ENCODE peak calls at places on chromosomes 4 and X, in six cellular contexts. E, H, Y, J, D and I are unnamed samples.

GRCh38 chr4:1809754-1810502 is 16.8 kb downstream of the FGFR3 start:
- DNase-seq in H (peak), J (peak), E (peak), Y (peak), D (peak), I (peak)

GRCh38 chrX:113828470-113828869 is 755.4 kb upstream of the HTR2C start:
- DNase-seq in Y (no peak), D (no peak), H (no peak), J (no peak), E (peak), I (no peak)

GRCh38 chr4:25100156-25100555 is 60.1 kb downstream of the SEPSECS start:
- DNase-seq in E (no peak), D (no peak), H (no peak), Y (no peak), J (peak), I (no peak)

GRCh38 chr4:1590244-1590643 is 93.9 kb downstream of the FAM53A start:
- DNase-seq in D (no peak), Y (no peak), J (peak), H (no peak), E (peak), I (no peak)

GRCh38 chr4:76515975-76516853 is 81.2 kb downstream of the SHROOM3 start:
- DNase-seq in Y (peak), E (no peak), D (no peak), J (no peak), H (no peak), I (no peak)

GRCh38 chrX:18098704-18099103 is 122.0 kb downstream of the BEND2 start:
- DNase-seq in J (no peak), D (no peak), H (peak), Y (no peak), E (peak), I (no peak)

GRCh38 chr4:7328913-7329638 is 105.7 kb downstream of the PSAPL1 start:
- DNase-seq in H (peak), D (no peak), J (no peak), E (peak), Y (peak), I (peak)

GRCh38 chrX:40109288-40110008 is 11.7 kb upstream of the BCOR start:
- DNase-seq in Y (peak), H (peak), D (peak), E (peak), J (peak), I (peak)

GRCh38 chr4:1356181-1356998 is 9.4 kb downstream of the UVSSA start:
- DNase-seq in H (peak), D (peak), E (peak), J (no peak), Y (peak), I (peak)

GRCh38 chr4:8277356-8278008 is 7.9 kb downstream of the HTRA3 start:
- DNase-seq in E (no peak), H (no peak), J (no peak), Y (no peak), D (no peak), I (no peak)

GRCh38 chrX:536616-537015 is 94.0 kb upstream of the SHOX start:
- DNase-seq in E (peak), J (peak), Y (no peak), H (no peak), D (no peak), I (no peak)

GRCh38 chr4:92198711-92199110 is 105.1 kb upstream of the GRID2 start:
- DNase-seq in D (no peak), H (no peak), Y (peak), J (no peak), E (no peak), I (no peak)

GRCh38 chr4:14237911-14238310 is 610.4 kb upstream of the BOD1L1 start:
- DNase-seq in J (no peak), Y (peak), D (no peak), H (no peak), E (no peak), I (no peak)

GRCh38 chr4:188778880-188779279 is 639.6 kb downstream of the TRIML1 start:
- DNase-seq in J (no peak), E (no peak), D (no peak), H (no peak), Y (peak), I (no peak)

GRCh38 chr4:60396680-60397079 is 803.4 kb upstream of the ADGRL3 start:
- DNase-seq in E (no peak), J (no peak), H (no peak), Y (no peak), D (no peak), I (no peak)

GRCh38 chr4:106421441-106422296 is 53.1 kb upstream of the GIMD1 start:
- DNase-seq in D (no peak), E (no peak), J (no peak), H (no peak), Y (no peak), I (no peak)

GRCh38 chr4:55762815-55763214 is 56.8 kb upstream of the EXOC1L start:
- DNase-seq in E (no peak), Y (peak), D (no peak), J (no peak), H (no peak), I (no peak)

GRCh38 chr4:15765306-15765705 is 12.8 kb upstream of the CD38 start:
- DNase-seq in D (no peak), E (no peak), H (no peak), J (no peak), Y (no peak), I (no peak)

GRCh38 chr4:41746025-41746439 is 2.5 kb downstream of the PHOX2B start:
- DNase-seq in E (peak), Y (no peak), J (no peak), D (no peak), H (no peak), I (no peak)

GRCh38 chrX:149274516-149275105 is 230.5 kb downstream of the IDS start:
- DNase-seq in E (no peak), Y (peak), J (no peak), H (no peak), D (no peak), I (no peak)

GRCh38 chrX:67544281-67544680 is 460 bp downstream of the AR start:
- DNase-seq in E (no peak), J (no peak), H (peak), Y (peak), D (no peak), I (no peak)

GRCh38 chr4:153151535-153152452 is 52.4 kb upstream of the TRIM2 start:
- DNase-seq in E (peak), H (peak), J (no peak), Y (no peak), D (peak), I (peak)

GRCh38 chrX:13029341-13029740 is 15.1 kb downstream of the FAM9C start:
- DNase-seq in Y (peak), J (no peak), D (peak), H (peak), E (peak), I (peak)

GRCh38 chrX:101399825-101400224 is 7.9 kb downstream of the GLA start:
- DNase-seq in H (no peak), J (no peak), E (no peak), Y (no peak), D (no peak), I (no peak)

GRCh38 chrX:118751950-118752783 is 24.8 kb downstream of the IL13RA1 start:
- DNase-seq in Y (no peak), J (no peak), D (no peak), H (no peak), E (no peak), I (no peak)

GRCh38 chr4:47235721-47236120 is 204.4 kb downstream of the GABRB1 start:
- DNase-seq in J (no peak), D (no peak), Y (no peak), H (no peak), E (no peak), I (no peak)

GRCh38 chr4:72701987-72702819 is 133.2 kb upstream of the ADAMTS3 start:
- DNase-seq in J (no peak), H (peak), E (peak), Y (peak), D (no peak), I (peak)

GRCh38 chr4:39635023-39635422 is 3.6 kb downstream of the SMIM14 start:
- DNase-seq in D (peak), Y (no peak), H (no peak), E (peak), J (no peak), I (peak)

GRCh38 chr4:169410839-169411770 is 140.3 kb upstream of the SH3RF1 start:
- DNase-seq in H (peak), J (no peak), Y (peak), E (peak), D (peak), I (no peak)

GRCh38 chr4:3630136-3630933 is 98.1 kb upstream of the LRPAP1 start:
- DNase-seq in D (peak), E (peak), Y (no peak), J (no peak), H (no peak), I (no peak)

GRCh38 chr4:108166038-108166437 is 2.7 kb downstream of the LEF1 start:
- DNase-seq in H (no peak), E (no peak), Y (no peak), D (no peak), J (no peak), I (no peak)

GRCh38 chr4:108370291-108370690 is 201.6 kb upstream of the LEF1 start:
- DNase-seq in H (no peak), Y (no peak), E (no peak), D (no peak), J (no peak), I (no peak)

GRCh38 chr4:101346562-101347266 is 612 bp downstream of the PPP3CA start:
- DNase-seq in H (peak), E (peak), J (peak), Y (peak), D (peak), I (peak)
- TF ChIP-seq CTCF in H (no peak), E (peak), J (no peak), Y (no peak), D (no peak), I (no peak)

DNA sequence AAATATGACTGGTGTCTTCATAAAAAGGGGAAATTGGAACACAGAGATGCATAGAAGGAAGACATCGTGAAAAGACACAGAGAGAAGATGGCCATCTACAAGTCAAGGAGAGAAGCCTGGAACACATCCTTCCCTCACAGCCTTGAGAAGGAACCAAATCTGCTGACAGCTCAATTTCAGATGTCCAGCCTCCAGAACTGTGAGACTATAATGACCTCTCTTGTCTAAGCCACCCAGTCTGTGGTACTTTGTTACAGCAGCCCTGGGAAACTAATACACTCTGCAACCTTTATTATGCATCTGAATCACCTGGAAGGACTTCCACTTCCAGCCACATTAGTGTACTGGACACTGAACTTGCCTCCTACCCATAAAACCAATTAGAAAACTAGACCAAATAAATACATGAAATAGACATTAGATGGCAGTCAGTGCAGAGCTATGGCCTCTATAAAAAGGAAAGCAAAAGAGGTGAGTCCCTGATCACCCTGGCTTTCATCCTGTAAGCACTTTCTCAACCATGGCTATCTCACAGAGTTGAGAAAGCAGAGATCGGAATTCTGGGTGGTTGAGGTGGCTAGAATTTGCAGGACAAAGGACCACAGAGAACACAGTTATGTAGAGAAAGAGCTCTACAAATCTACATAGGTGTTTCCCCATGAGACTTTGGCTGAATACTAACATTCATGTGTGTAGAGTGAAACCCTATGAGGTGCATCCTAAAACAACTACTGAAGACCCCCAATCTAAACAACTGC is 25.7 kb downstream of the GAB3 start:
- DNase-seq in H (no peak), E (no peak), D (no peak), Y (no peak), J (no peak), I (no peak)
- TF ChIP-seq CTCF in H (peak), E (no peak), D (no peak), Y (no peak), J (no peak), I (no peak)

DNA sequence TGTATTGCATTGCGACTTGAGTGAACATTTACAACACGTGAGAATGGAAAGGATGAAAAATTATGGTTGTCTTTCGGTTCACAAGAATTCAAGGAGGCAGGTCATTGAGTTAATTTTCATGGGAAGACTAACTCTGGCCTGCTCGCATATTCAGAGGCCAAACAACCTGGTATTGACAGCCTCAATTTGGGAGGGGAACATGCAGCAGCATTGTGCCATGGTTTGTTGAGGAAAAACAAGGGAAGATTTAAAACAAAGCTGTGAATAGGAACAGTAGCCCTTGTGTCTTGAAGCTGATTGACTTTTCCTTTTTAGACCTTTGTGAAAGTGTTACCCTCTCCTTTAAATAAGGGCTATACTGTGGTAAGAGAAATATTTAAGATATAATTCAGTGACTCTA is 31.9 kb downstream of the FAT4 start:
- DNase-seq in Y (no peak), E (peak), J (no peak), H (no peak), D (no peak), I (no peak)
- TF ChIP-seq CTCF in Y (no peak), E (no peak), J (no peak), H (no peak), D (no peak), I (no peak)

GRCh38 chr4:164718817-164719216 is 35.1 kb upstream of the SMIM31 start:
- DNase-seq in E (no peak), D (no peak), H (no peak), Y (no peak), J (no peak), I (no peak)

DNA sequence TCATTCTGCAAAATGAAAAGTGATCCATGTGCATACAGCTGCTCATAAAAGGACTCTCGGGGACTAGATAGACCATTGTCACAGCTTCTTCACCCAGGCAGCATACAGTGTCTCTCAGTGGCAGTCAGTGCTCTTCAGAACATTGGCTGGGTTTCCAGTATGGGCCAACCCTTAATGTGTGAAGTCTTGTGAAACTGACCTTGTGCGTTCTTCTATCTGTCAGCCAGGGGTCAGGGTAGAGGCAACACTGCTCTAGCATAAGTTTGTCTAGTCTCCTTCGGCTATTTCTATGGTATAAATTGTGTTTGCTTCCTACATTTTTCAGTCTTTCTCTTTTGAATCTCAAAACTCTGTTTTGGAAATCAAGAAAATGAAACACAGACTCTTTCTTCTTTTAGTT is 37.0 kb upstream of the SMIM31 start:
- DNase-seq in H (no peak), D (no peak), Y (peak), J (no peak), E (peak), I (no peak)
- TF ChIP-seq CTCF in H (no peak), D (peak), Y (no peak), J (no peak), E (peak), I (peak)

GRCh38 chr4:51840791-51841190 is 2.2 kb upstream of the DCUN1D4 start:
- DNase-seq in Y (no peak), J (no peak), D (no peak), H (no peak), E (no peak), I (no peak)

GRCh38 chr4:51844157-51845054 is 1.5 kb downstream of the DCUN1D4 start:
- DNase-seq in H (peak), J (peak), E (peak), Y (peak), D (peak), I (peak)

GRCh38 chr4:51842167-51842553 is 793 bp upstream of the DCUN1D4 start:
- DNase-seq in H (peak), D (no peak), J (peak), E (no peak), Y (peak), I (no peak)

GRCh38 chr4:51843309-51844156 is 580 bp downstream of the DCUN1D4 start:
- DNase-seq in Y (peak), D (peak), E (peak), H (peak), J (peak), I (peak)

DNA sequence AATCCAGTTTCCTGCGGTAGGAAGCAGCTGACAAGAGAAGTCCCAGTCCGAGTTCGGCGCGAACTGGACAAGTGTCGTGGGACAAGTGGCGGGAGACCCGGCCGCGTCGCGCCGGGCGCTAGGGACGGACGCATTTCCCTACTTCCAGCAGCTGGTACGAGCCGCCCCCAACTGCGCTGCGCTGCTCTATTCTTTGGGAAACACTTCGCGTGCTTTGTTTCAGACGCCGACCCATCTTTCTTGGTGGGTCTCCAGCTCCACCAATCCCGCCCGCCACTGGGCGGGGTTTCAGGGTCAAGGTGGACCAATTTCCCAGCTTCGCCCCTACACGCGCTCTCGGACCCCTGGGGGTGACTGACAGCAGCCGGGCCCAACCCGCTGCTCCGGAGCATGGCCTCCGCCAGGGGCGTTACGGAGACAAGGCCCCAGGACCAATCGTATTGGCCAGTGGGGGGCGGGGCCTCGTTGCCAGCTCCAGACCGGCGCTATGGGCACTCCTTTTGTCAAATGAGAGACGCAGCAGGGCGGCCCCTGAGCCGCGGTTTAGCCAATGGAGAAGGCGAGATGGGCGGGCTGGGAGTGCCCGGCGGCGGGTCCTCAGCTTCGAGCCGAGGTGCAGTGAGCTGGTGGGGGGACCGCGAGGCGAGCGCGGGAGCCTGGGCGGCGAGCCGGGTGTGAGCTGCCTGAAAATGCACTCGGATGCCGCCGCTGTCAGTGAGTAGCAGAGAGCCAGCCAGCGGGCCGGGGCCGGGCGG is at the start of gene DCUN1D4:
- DNase-seq in D (peak), E (peak), H (peak), Y (peak), J (peak), I (peak)
- TF ChIP-seq CTCF in D (peak), E (peak), H (peak), Y (peak), J (no peak), I (no peak)

DNA sequence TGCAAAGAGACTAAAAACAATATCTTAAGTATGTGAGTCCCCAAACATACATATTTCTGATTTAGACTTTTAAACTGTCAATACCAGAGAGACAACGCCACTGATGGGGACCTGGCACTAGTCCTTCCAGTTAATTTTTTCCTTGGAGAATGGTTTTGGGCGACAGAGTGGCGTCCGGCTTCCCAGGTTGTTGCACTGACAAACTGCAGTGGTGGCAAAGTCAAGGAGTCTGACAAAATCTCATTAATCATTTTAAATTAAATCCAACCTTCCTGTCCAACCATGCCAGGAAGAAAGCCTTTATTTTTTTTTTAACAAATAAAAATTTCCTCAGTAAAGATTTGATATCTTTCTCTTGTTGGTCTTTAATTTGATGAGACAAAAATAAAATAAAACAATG is 52.8 kb downstream of the FBXO8 start:
- DNase-seq in Y (no peak), J (no peak), D (no peak), E (no peak), H (no peak), I (no peak)
- TF ChIP-seq CTCF in Y (no peak), J (no peak), D (no peak), E (no peak), H (no peak), I (no peak)